ENCODE peak calls at places on chromosomes 1 and 21, in five cellular contexts. A, X, W, O and N are unnamed samples.

GRCh38 chr1:43867946-43868740 is 65.5 kb upstream of the ARTN start:
- DNase-seq in A (no peak), X (no peak), W (no peak), O (no peak), N (no peak)

GRCh38 chr1:205925730-205926129 is 17.5 kb downstream of the SLC26A9 start:
- DNase-seq in A (no peak), X (peak; percentile 61), W (no peak), O (no peak), N (no peak)

GRCh38 chr1:31398246-31398645 is 14.8 kb upstream of the SERINC2 start:
- DNase-seq in A (no peak), X (no peak), W (no peak), O (no peak), N (no peak)

GRCh38 chr1:77687519-77687906 is 5.1 kb upstream of the ZZZ3 start:
- DNase-seq in A (peak; percentile 41), X (no peak), W (peak; percentile 13), O (no peak), N (peak; percentile 74)

GRCh38 chr1:171179323-171180227 is 5.5 kb upstream of the FMO2 start:
- DNase-seq in A (no peak), X (no peak), W (no peak), O (no peak), N (no peak)

GRCh38 chr1:236761397-236762132 is 33.5 kb upstream of the MTR start:
- DNase-seq in A (no peak), X (no peak), W (no peak), O (no peak), N (no peak)

GRCh38 chr1:86419277-86419903 is 4.6 kb upstream of the CLCA2 start:
- DNase-seq in A (no peak), X (no peak), W (no peak), O (peak; percentile 37), N (no peak)

GRCh38 chr1:2090216-2090890 is 40.1 kb downstream of the PRKCZ start:
- DNase-seq in A (no peak), X (no peak), W (no peak), O (no peak), N (no peak)

GRCh38 chr1:2468041-2468472 is 8.0 kb upstream of the PLCH2 start:
- DNase-seq in A (no peak), X (no peak), W (no peak), O (no peak), N (no peak)

GRCh38 chr1:31324992-31325391 is 28.2 kb downstream of the ZCCHC17 start:
- DNase-seq in A (no peak), X (no peak), W (no peak), O (no peak), N (no peak)

GRCh38 chr1:202567747-202568146 is 142.5 kb downstream of the SYT2 start:
- DNase-seq in A (no peak), X (no peak), W (no peak), O (no peak), N (no peak)

GRCh38 chr1:24424207-24424606 is 8.6 kb downstream of the NIPAL3 start:
- DNase-seq in A (no peak), X (no peak), W (no peak), O (no peak), N (no peak)

GRCh38 chr1:156251527-156251926 is 3.7 kb upstream of the PAQR6 start:
- DNase-seq in A (no peak), X (no peak), W (no peak), O (no peak), N (no peak)

GRCh38 chr1:92909321-92909720 is 51.9 kb downstream of the DIPK1A start:
- DNase-seq in A (no peak), X (no peak), W (peak; percentile 49), O (no peak), N (no peak)

GRCh38 chr1:145714524-145715111 is 4.7 kb upstream of the CD160 start:
- DNase-seq in A (peak; percentile 84), X (no peak), W (no peak), O (no peak), N (no peak)

GRCh38 chr1:3718764-3719163 is 33.5 kb upstream of the CCDC27 start:
- DNase-seq in A (no peak), X (no peak), W (no peak), O (no peak), N (no peak)

GRCh38 chr1:154145986-154146385 is 8.9 kb downstream of the NUP210L start:
- DNase-seq in A (no peak), X (no peak), W (no peak), O (no peak), N (no peak)

DNA sequence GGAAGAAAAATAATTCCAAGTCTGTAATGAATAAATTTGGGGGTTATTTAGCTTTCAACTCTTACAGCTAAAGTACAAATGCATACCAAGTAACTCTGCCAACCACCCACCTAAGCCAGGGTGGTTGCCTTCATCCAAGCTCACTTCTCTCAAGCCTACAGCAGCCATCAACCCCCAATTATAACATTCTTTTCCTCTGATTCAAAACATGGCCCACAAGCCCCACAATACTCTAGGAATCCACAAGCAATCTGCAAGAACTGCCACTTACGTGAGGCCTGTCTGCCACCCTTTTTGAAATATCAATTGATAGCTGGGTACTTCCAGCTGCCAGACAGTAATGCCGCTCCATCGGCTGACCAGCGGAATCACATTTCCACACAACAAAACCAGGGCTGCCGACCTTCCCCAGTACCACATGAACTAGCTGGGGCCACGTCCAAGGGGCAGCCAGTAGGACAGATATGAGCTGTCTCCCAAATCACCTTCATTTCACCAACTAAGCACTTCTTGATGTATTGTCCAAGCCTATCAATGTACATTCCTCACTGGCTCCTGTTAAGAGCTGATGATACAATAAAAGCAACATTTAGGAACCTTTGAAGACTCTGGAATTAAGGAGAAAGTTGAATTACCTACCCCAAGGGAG is 3.2 kb downstream of the LBR start:
- DNase-seq in A (no peak), X (no peak), W (no peak), O (no peak), N (no peak)
- H3K4me3 ChIP-seq in A (no peak overlapping the region), X (no peak overlapping the region), W (peak overlapping the region; percentile 91), O (no peak overlapping the region), N (no peak overlapping the region)

GRCh38 chr1:100354971-100355394 is 2.7 kb downstream of the CDC14A start:
- DNase-seq in A (peak; percentile 66), X (no peak), W (peak; percentile 51), O (peak; percentile 79), N (no peak)
- TF ChIP-seq POLR2A in A (no peak), X (no peak), W (no peak), O (peak; percentile 29), N (no peak)

GRCh38 chr1:234541281-234541975 is 62.4 kb upstream of the TARBP1 start:
- DNase-seq in A (no peak), X (no peak), W (no peak), O (no peak), N (no peak)
- TF ChIP-seq POLR2AphosphoS5 in A (no peak), X (no peak), W (no peak), O (no peak), N (no peak)

GRCh38 chr21:26842976-26843911 is 2.0 kb downstream of the ADAMTS1 start:
- DNase-seq in A (no peak), X (peak; percentile 91), W (no peak), O (peak; percentile 85), N (peak; percentile 80)

GRCh38 chr21:26843912-26844257 is 1.3 kb downstream of the ADAMTS1 start:
- DNase-seq in A (no peak), X (no peak), W (no peak), O (no peak), N (no peak)

GRCh38 chr21:26845750-26846035 is 484 bp upstream of the ADAMTS1 start:
- DNase-seq in A (no peak), X (no peak), W (no peak), O (no peak), N (no peak)

GRCh38 chr21:26845066-26845749 is at the start of gene ADAMTS1:
- DNase-seq in A (peak; percentile 4), X (peak; percentile 96), W (no peak), O (peak; percentile 68), N (peak; percentile 85)

GRCh38 chr21:26844258-26845065 is 747 bp downstream of the ADAMTS1 start:
- DNase-seq in A (no peak), X (no peak), W (no peak), O (peak; percentile 26), N (peak; percentile 77)
- H3K4me3 ChIP-seq in A (peak overlapping the region; percentile 33), X (peak overlapping the region; percentile 82), W (no peak overlapping the region), O (peak overlapping the region; percentile 53), N (peak overlapping the region; percentile 57)

DNA sequence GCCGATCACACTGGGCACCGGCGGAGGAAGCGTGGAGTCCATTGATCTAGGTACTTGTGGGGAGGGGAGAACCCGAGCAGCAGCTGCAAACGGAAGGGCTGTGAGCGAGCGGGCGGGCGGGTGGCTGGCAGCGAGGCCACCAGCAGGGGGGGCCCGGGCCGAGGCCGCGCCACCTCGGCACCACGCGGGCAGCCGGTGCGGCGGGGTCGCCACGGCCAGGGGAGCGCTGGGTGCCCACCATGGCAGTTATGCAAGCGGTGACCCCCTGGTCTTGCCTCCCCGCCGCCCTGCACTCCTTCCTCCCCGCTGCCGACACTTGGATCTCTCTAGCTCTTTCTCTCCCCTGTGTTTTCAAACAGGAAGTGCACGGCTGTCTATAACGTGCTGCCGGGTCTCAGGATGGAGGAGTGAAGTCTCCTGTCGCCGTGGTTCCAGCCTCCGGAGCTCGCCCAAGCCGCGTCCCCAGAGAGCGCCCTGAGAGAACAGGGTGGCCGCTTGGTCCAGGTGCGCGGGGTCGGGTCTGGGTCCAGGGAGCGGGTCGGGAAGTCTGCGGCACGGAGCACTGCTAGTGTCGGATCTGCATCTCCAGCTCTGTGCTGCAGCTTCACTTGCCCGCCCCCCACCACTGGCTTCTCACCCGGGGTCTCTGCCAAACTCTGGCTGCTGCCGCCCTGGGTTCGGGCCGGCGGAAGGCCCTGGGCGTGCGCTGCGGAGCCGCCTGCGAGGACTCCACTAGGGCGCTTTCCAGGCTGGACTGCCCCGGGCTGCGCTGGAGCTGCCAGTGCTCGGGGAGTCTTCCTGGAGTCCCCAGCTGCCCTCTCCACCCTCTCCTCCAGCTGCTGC is 22.7 kb downstream of the LRRC8D start:
- DNase-seq in A (no peak), X (peak; percentile 86), W (no peak), O (peak; percentile 58), N (peak; percentile 96)
- TF ChIP-seq POLR2A in A (no peak), X (no peak), W (peak; percentile 21), O (no peak), N (no peak)